ENCODE peak calls at places on chromosomes 1 and 21, in seven cellular contexts. One of them, this sample, is unnamed.

GRCh38 chr1:155127672-155128468 is at the start of gene EFNA1:
- DNase-seq in CD8-positive, alpha-beta T cell: peak; percentile 61
- DNase-seq in iPS DF 6.9: no peak
- DNase-seq in body of pancreas: peak; percentile 74
- DNase-seq in CD8-positive, alpha-beta memory T cell: peak; percentile 55
- DNase-seq in fibroblast of mammary gland: peak; percentile 18
- DNase-seq in heart right ventricle: peak; percentile 81
- DNase-seq in this sample: no peak

GRCh38 chr1:205583461-205584130 is 48.2 kb downstream of the ELK4 start:
- DNase-seq in CD8-positive, alpha-beta T cell: no peak
- DNase-seq in iPS DF 6.9: no peak
- DNase-seq in body of pancreas: no peak
- DNase-seq in CD8-positive, alpha-beta memory T cell: no peak
- DNase-seq in fibroblast of mammary gland: no peak
- DNase-seq in heart right ventricle: no peak
- DNase-seq in this sample: no peak

GRCh38 chr1:11431946-11432507 is 46.9 kb upstream of the DISP3 start:
- DNase-seq in CD8-positive, alpha-beta T cell: no peak
- DNase-seq in iPS DF 6.9: no peak
- DNase-seq in body of pancreas: no peak
- DNase-seq in CD8-positive, alpha-beta memory T cell: no peak
- DNase-seq in fibroblast of mammary gland: no peak
- DNase-seq in heart right ventricle: no peak
- DNase-seq in this sample: no peak

GRCh38 chr21:14356771-14357170 is 26.2 kb downstream of the HSPA13 start:
- DNase-seq in CD8-positive, alpha-beta T cell: no peak
- DNase-seq in iPS DF 6.9: no peak
- DNase-seq in body of pancreas: no peak
- DNase-seq in CD8-positive, alpha-beta memory T cell: no peak
- DNase-seq in fibroblast of mammary gland: peak; percentile 24
- DNase-seq in heart right ventricle: no peak
- DNase-seq in this sample: no peak

GRCh38 chr1:31872658-31873636 is 57.1 kb upstream of the SPOCD1 start:
- DNase-seq in CD8-positive, alpha-beta T cell: peak; percentile 51
- DNase-seq in iPS DF 6.9: no peak
- DNase-seq in body of pancreas: no peak
- DNase-seq in CD8-positive, alpha-beta memory T cell: peak; percentile 39
- DNase-seq in fibroblast of mammary gland: no peak
- DNase-seq in heart right ventricle: no peak
- DNase-seq in this sample: peak; percentile 10

GRCh38 chr1:11302366-11302765 is 29.4 kb downstream of the UBIAD1 start:
- DNase-seq in CD8-positive, alpha-beta T cell: no peak
- DNase-seq in iPS DF 6.9: no peak
- DNase-seq in body of pancreas: no peak
- DNase-seq in CD8-positive, alpha-beta memory T cell: no peak
- DNase-seq in fibroblast of mammary gland: no peak
- DNase-seq in heart right ventricle: no peak
- DNase-seq in this sample: no peak

GRCh38 chr1:246566808-246567154 is 525 bp downstream of the CNST start:
- DNase-seq in CD8-positive, alpha-beta T cell: no peak
- DNase-seq in iPS DF 6.9: no peak
- DNase-seq in body of pancreas: no peak
- DNase-seq in CD8-positive, alpha-beta memory T cell: no peak
- DNase-seq in fibroblast of mammary gland: peak; percentile 25
- DNase-seq in heart right ventricle: no peak
- DNase-seq in this sample: no peak

GRCh38 chr21:9839011-9839661 is 682.2 kb upstream of the TPTE start:
- DNase-seq in CD8-positive, alpha-beta T cell: no peak
- DNase-seq in iPS DF 6.9: no peak
- DNase-seq in body of pancreas: no peak
- DNase-seq in CD8-positive, alpha-beta memory T cell: no peak
- DNase-seq in fibroblast of mammary gland: no peak
- DNase-seq in heart right ventricle: peak; percentile 23
- DNase-seq in this sample: no peak

GRCh38 chr1:244952280-244952933 is 88.1 kb upstream of the HNRNPU start:
- DNase-seq in CD8-positive, alpha-beta T cell: no peak
- DNase-seq in iPS DF 6.9: no peak
- DNase-seq in body of pancreas: no peak
- DNase-seq in CD8-positive, alpha-beta memory T cell: no peak
- DNase-seq in fibroblast of mammary gland: no peak
- DNase-seq in heart right ventricle: no peak
- DNase-seq in this sample: no peak
- H3K4me3 ChIP-seq in CD8-positive, alpha-beta T cell: no peak overlapping the region
- H3K4me3 ChIP-seq in iPS DF 6.9: no peak overlapping the region
- H3K4me3 ChIP-seq in body of pancreas: no peak overlapping the region
- H3K4me3 ChIP-seq in CD8-positive, alpha-beta memory T cell: no peak overlapping the region
- H3K4me3 ChIP-seq in fibroblast of mammary gland: no peak overlapping the region
- H3K4me3 ChIP-seq in heart right ventricle: no peak overlapping the region
- H3K4me3 ChIP-seq in this sample: no peak overlapping the region

DNA sequence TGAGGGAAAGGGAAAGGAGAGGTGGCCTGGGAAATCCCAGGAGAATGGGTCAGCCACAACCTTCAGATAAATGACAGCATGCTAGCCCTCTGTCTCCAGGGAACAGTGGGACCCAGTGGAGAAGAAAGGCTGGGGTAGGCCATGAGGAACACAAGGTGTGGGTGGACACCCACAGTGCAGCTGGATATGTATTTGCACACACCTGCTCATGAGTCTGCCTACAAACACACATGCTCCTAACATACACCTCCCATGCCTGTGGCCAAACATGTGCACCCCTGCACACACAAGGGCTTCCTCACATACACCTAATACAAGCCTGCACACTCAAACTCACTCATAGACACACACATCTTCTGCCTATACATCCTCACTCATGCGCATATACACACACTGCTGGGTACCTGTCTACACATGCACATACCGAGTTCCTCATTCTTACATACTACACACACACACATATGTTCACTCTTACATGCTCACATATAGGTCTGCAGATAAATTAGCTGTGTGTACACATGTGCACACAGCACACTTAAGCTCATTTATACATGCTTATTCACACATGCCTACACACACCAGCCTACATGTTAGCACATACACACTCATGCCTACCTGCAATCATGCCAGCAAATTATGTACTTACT is 3.6 kb downstream of the C1orf216 start:
- DNase-seq in CD8-positive, alpha-beta T cell: no peak
- DNase-seq in iPS DF 6.9: no peak
- DNase-seq in body of pancreas: no peak
- DNase-seq in CD8-positive, alpha-beta memory T cell: no peak
- DNase-seq in fibroblast of mammary gland: no peak
- DNase-seq in heart right ventricle: no peak
- DNase-seq in this sample: no peak
- H3K4me3 ChIP-seq in CD8-positive, alpha-beta T cell: no peak overlapping the region
- H3K4me3 ChIP-seq in iPS DF 6.9: no peak overlapping the region
- H3K4me3 ChIP-seq in body of pancreas: no peak overlapping the region
- H3K4me3 ChIP-seq in CD8-positive, alpha-beta memory T cell: no peak overlapping the region
- H3K4me3 ChIP-seq in fibroblast of mammary gland: no peak overlapping the region
- H3K4me3 ChIP-seq in heart right ventricle: no peak overlapping the region
- H3K4me3 ChIP-seq in this sample: no peak overlapping the region

DNA sequence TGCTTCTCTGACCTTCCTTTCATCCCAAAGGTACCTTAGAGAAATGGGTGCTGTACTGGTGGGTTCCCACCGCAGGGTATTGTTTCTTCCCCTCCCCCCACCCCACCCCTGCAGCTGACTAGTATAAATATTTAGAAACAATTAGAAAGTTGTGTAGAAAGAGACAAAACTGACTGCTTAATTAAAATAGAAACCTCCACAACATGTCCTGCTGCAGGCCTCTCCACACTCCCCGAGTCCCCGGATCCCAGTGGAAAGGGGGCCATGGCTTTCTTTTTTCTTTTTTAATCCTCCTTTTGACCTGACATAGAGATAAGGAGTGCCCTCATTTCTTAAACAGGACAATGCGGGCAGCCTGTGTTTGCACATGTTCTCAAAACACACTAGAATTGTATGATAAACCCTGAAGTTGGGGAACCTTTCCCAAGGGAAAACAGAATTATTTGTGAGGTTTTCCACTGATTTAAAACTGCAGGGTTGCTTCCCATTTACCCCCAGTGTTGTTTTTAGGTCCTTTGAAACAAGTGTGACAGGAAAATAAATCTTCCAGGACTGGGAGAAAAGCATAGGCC is 1.7 kb downstream of the RHOU start:
- DNase-seq in CD8-positive, alpha-beta T cell: no peak
- DNase-seq in iPS DF 6.9: no peak
- DNase-seq in body of pancreas: no peak
- DNase-seq in CD8-positive, alpha-beta memory T cell: no peak
- DNase-seq in fibroblast of mammary gland: no peak
- DNase-seq in heart right ventricle: no peak
- DNase-seq in this sample: no peak
- H3K4me3 ChIP-seq in CD8-positive, alpha-beta T cell: no peak overlapping the region
- H3K4me3 ChIP-seq in iPS DF 6.9: no peak overlapping the region
- H3K4me3 ChIP-seq in body of pancreas: peak overlapping the region; percentile 58
- H3K4me3 ChIP-seq in CD8-positive, alpha-beta memory T cell: peak overlapping the region; percentile 55
- H3K4me3 ChIP-seq in fibroblast of mammary gland: no peak overlapping the region
- H3K4me3 ChIP-seq in heart right ventricle: peak overlapping the region; percentile 89
- H3K4me3 ChIP-seq in this sample: no peak overlapping the region

GRCh38 chr1:197850042-197850441 is 52.4 kb upstream of the C1orf53 start:
- DNase-seq in CD8-positive, alpha-beta T cell: no peak
- DNase-seq in iPS DF 6.9: no peak
- DNase-seq in body of pancreas: no peak
- DNase-seq in CD8-positive, alpha-beta memory T cell: no peak
- DNase-seq in fibroblast of mammary gland: no peak
- DNase-seq in heart right ventricle: no peak
- DNase-seq in this sample: no peak

GRCh38 chr1:197845886-197846285 is 56.5 kb upstream of the C1orf53 start:
- DNase-seq in CD8-positive, alpha-beta T cell: no peak
- DNase-seq in iPS DF 6.9: no peak
- DNase-seq in body of pancreas: no peak
- DNase-seq in CD8-positive, alpha-beta memory T cell: no peak
- DNase-seq in fibroblast of mammary gland: no peak
- DNase-seq in heart right ventricle: no peak
- DNase-seq in this sample: no peak

DNA sequence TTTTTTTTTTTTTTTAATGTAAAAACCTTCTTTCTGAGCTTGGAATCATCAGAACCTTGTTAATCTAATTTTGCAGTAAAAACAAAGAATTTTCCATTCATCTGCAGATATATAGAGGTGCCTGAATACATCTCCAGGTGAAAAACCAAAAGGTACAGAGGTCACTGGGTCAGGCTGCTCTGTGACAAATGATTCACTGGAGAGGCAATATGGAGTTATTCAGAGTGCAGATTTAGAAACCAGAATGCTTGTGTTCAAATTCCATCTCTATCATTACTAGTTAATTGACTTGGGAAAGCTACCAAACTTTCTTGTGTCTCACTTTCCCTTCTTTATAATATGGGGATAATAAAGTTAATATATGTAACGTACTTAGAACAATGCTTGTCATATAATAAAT is 51.5 kb upstream of the C1orf53 start:
- DNase-seq in CD8-positive, alpha-beta T cell: no peak
- DNase-seq in iPS DF 6.9: no peak
- DNase-seq in body of pancreas: no peak
- DNase-seq in CD8-positive, alpha-beta memory T cell: no peak
- DNase-seq in fibroblast of mammary gland: no peak
- DNase-seq in heart right ventricle: no peak
- DNase-seq in this sample: no peak
- H3K4me3 ChIP-seq in CD8-positive, alpha-beta T cell: no peak overlapping the region
- H3K4me3 ChIP-seq in iPS DF 6.9: no peak overlapping the region
- H3K4me3 ChIP-seq in body of pancreas: no peak overlapping the region
- H3K4me3 ChIP-seq in CD8-positive, alpha-beta memory T cell: no peak overlapping the region
- H3K4me3 ChIP-seq in fibroblast of mammary gland: no peak overlapping the region
- H3K4me3 ChIP-seq in heart right ventricle: no peak overlapping the region
- H3K4me3 ChIP-seq in this sample: no peak overlapping the region

GRCh38 chr1:83741348-83741747 is 257.6 kb downstream of the TTLL7 start:
- DNase-seq in CD8-positive, alpha-beta T cell: no peak
- DNase-seq in iPS DF 6.9: no peak
- DNase-seq in body of pancreas: no peak
- DNase-seq in CD8-positive, alpha-beta memory T cell: no peak
- DNase-seq in fibroblast of mammary gland: no peak
- DNase-seq in heart right ventricle: no peak
- DNase-seq in this sample: no peak

GRCh38 chr1:83747853-83748482 is 251.0 kb downstream of the TTLL7 start:
- DNase-seq in CD8-positive, alpha-beta T cell: no peak
- DNase-seq in iPS DF 6.9: no peak
- DNase-seq in body of pancreas: no peak
- DNase-seq in CD8-positive, alpha-beta memory T cell: no peak
- DNase-seq in fibroblast of mammary gland: no peak
- DNase-seq in heart right ventricle: no peak
- DNase-seq in this sample: no peak

GRCh38 chr1:83742446-83742845 is 256.5 kb downstream of the TTLL7 start:
- DNase-seq in CD8-positive, alpha-beta T cell: no peak
- DNase-seq in iPS DF 6.9: no peak
- DNase-seq in body of pancreas: no peak
- DNase-seq in CD8-positive, alpha-beta memory T cell: no peak
- DNase-seq in fibroblast of mammary gland: no peak
- DNase-seq in heart right ventricle: no peak
- DNase-seq in this sample: no peak

GRCh38 chr1:83741751-83742150 is 257.2 kb downstream of the TTLL7 start:
- DNase-seq in CD8-positive, alpha-beta T cell: no peak
- DNase-seq in iPS DF 6.9: no peak
- DNase-seq in body of pancreas: no peak
- DNase-seq in CD8-positive, alpha-beta memory T cell: no peak
- DNase-seq in fibroblast of mammary gland: no peak
- DNase-seq in heart right ventricle: no peak
- DNase-seq in this sample: no peak

DNA sequence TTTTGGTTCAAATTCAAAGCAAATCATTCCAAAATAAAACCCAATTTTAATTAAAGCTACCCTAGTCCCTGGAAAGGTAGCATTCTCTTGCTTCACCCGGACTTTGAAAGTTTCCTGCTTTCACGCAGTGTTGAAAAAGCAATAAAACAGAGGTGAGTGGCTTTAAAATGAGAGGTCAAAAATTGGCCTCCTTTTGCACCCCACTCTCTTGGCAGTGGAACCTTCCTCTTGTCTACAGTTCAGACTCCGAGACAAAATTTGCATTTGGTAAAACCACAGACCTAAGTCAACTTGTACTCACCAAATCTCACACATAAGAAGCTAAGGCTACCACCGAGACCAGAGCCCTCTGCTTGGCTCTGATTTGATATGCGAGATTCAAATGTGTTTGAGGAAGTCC is 252.7 kb downstream of the TTLL7 start:
- DNase-seq in CD8-positive, alpha-beta T cell: no peak
- DNase-seq in iPS DF 6.9: no peak
- DNase-seq in body of pancreas: no peak
- DNase-seq in CD8-positive, alpha-beta memory T cell: no peak
- DNase-seq in fibroblast of mammary gland: no peak
- DNase-seq in heart right ventricle: no peak
- DNase-seq in this sample: no peak
- H3K4me3 ChIP-seq in CD8-positive, alpha-beta T cell: no peak overlapping the region
- H3K4me3 ChIP-seq in iPS DF 6.9: no peak overlapping the region
- H3K4me3 ChIP-seq in body of pancreas: no peak overlapping the region
- H3K4me3 ChIP-seq in CD8-positive, alpha-beta memory T cell: no peak overlapping the region
- H3K4me3 ChIP-seq in fibroblast of mammary gland: no peak overlapping the region
- H3K4me3 ChIP-seq in heart right ventricle: no peak overlapping the region
- H3K4me3 ChIP-seq in this sample: no peak overlapping the region

DNA sequence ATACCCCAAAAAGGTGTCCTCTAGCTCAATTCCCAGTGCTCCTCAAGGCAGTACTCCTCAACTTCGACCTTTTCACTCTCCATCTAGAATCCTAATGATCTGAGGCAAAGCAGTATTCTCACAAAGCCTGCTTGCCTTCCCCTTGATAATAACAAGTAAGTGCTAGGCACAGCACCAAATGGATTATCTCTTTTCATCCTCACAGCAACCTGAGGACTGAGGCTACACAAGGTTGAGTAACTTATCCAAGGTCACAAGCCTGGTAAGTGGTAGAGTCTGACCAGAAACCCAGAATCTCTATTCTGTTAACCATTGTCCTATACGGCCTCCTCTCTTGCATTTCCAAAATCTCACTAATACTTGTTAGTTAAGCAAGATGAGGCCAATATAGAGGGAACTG is 5.1 kb downstream of the SYDE2 start:
- DNase-seq in CD8-positive, alpha-beta T cell: no peak
- DNase-seq in iPS DF 6.9: no peak
- DNase-seq in body of pancreas: no peak
- DNase-seq in CD8-positive, alpha-beta memory T cell: no peak
- DNase-seq in fibroblast of mammary gland: no peak
- DNase-seq in heart right ventricle: no peak
- DNase-seq in this sample: no peak
- H3K4me3 ChIP-seq in CD8-positive, alpha-beta T cell: no peak overlapping the region
- H3K4me3 ChIP-seq in iPS DF 6.9: no peak overlapping the region
- H3K4me3 ChIP-seq in body of pancreas: no peak overlapping the region
- H3K4me3 ChIP-seq in CD8-positive, alpha-beta memory T cell: no peak overlapping the region
- H3K4me3 ChIP-seq in fibroblast of mammary gland: no peak overlapping the region
- H3K4me3 ChIP-seq in heart right ventricle: no peak overlapping the region
- H3K4me3 ChIP-seq in this sample: no peak overlapping the region